ENCODE peak calls at places on chromosome 5, in four cellular contexts. K is RPMI7951, Z is natural killer cell, M is foreskin fibroblast. X is an unnamed sample.

GRCh38 chr5:160456778-160457177 is 35.1 kb downstream of the PTTG1 start:
- DNase-seq in K (peak), Z (no peak), M (no peak), X (no peak)

GRCh38 chr5:73647721-73648120 is 21.7 kb downstream of the ARHGEF28 start:
- DNase-seq in K (no peak), Z (no peak), M (no peak), X (no peak)

GRCh38 chr5:30325795-30326194 is 867.7 kb upstream of the CDH6 start:
- DNase-seq in K (no peak), Z (no peak), M (no peak), X (no peak)

GRCh38 chr5:150159741-150160179 is 4.1 kb upstream of the PDGFRB start:
- DNase-seq in K (peak), Z (no peak), M (peak), X (no peak)

GRCh38 chr5:150500328-150500841 is 7.5 kb upstream of the NDST1 start:
- DNase-seq in K (no peak), Z (no peak), M (no peak), X (no peak)

GRCh38 chr5:130528474-130528873 is 624.2 kb downstream of the CHSY3 start:
- DNase-seq in K (peak), Z (no peak), M (peak), X (no peak)

GRCh38 chr5:179142434-179143198 is 82.4 kb downstream of the ZNF354C start:
- DNase-seq in K (peak), Z (no peak), M (peak), X (no peak)

GRCh38 chr5:172479034-172479783 is 24.9 kb upstream of the SH3PXD2B start:
- DNase-seq in K (peak), Z (peak), M (peak), X (peak)

GRCh38 chr5:113273949-113274348 is 160.8 kb downstream of the TSSK1B start:
- DNase-seq in K (no peak), Z (no peak), M (no peak), X (no peak)

GRCh38 chr5:132378580-132378979 is 9.1 kb downstream of the SLC22A5 start:
- DNase-seq in K (no peak), Z (no peak), M (peak), X (no peak)

GRCh38 chr5:178351221-178351825 is 118.7 kb upstream of the PHYKPL start:
- DNase-seq in K (no peak), Z (no peak), M (no peak), X (no peak)

GRCh38 chr5:179381691-179382090 is 36.4 kb upstream of the ADAMTS2 start:
- DNase-seq in K (no peak), Z (no peak), M (no peak), X (no peak)

GRCh38 chr5:154478752-154479159 is 729 bp upstream of the HAND1 start:
- DNase-seq in K (no peak), Z (no peak), M (no peak), X (no peak)

GRCh38 chr5:148808864-148809642 is 17.4 kb upstream of the ADRB2 start:
- DNase-seq in K (no peak), Z (no peak), M (no peak), X (peak)

GRCh38 chr5:33205070-33205469 is 235.7 kb upstream of the TARS1 start:
- DNase-seq in K (no peak), Z (no peak), M (no peak), X (no peak)

GRCh38 chr5:91170266-91170665 is 212.9 kb downstream of the ARRDC3 start:
- DNase-seq in K (peak), Z (no peak), M (peak), X (no peak)